ENCODE peak calls at places on chromosomes 4 and X, in seven cellular contexts. D is activated CD4-positive, alpha-beta T cell treated with anti-CD3 and anti-CD28 coated beads, Interleukin-2, amount 50 U/mL, for 1 hour; Z is globus pallidus; A is endothelial cell; G is NCI-H2081; L is PC-3; F is RPMI7951. R is an unnamed sample.

GRCh38 chrX:20267924-20268701 is 1.4 kb upstream of the RPS6KA3 start:
- DNase-seq in D (peak; percentile 6), Z (no peak), A (peak; percentile 21), G (no peak), L (no peak), F (no peak), R (no peak)

GRCh38 chrX:137151403-137151802 is 117.6 kb upstream of the GPR101 start:
- DNase-seq in D (no peak), Z (no peak), A (no peak), G (no peak), L (peak; percentile 13), F (no peak), R (no peak)

GRCh38 chrX:69133561-69134542 is 31.4 kb downstream of the PJA1 start:
- DNase-seq in D (no peak), Z (no peak), A (peak; percentile 47), G (no peak), L (peak; percentile 79), F (peak; percentile 73), R (peak; percentile 41)

GRCh38 chr4:189845145-189845846 is 95.4 kb upstream of the FRG1 start:
- DNase-seq in D (no peak), Z (no peak), A (no peak), G (no peak), L (peak; percentile 2), F (peak; percentile 6), R (no peak)

GRCh38 chrX:154749856-154750255 is 1.0 kb downstream of the GAB3 start:
- DNase-seq in D (no peak), Z (no peak), A (no peak), G (no peak), L (no peak), F (no peak), R (no peak)

GRCh38 chr4:77849278-77849965 is 13.2 kb upstream of the MRPL1 start:
- DNase-seq in D (no peak), Z (no peak), A (no peak), G (no peak), L (no peak), F (no peak), R (no peak)

GRCh38 chr4:186497043-186497442 is 58.3 kb downstream of the MTNR1A start:
- DNase-seq in D (no peak), Z (no peak), A (no peak), G (no peak), L (no peak), F (no peak), R (no peak)

GRCh38 chr4:62117879-62118278 is 917.8 kb downstream of the ADGRL3 start:
- DNase-seq in D (no peak), Z (no peak), A (no peak), G (no peak), L (peak; percentile 15), F (no peak), R (no peak)

GRCh38 chrX:47420967-47421366 is 50.6 kb downstream of the ZNF157 start:
- DNase-seq in D (no peak), Z (no peak), A (no peak), G (no peak), L (no peak), F (no peak), R (no peak)

R was measured in NCI-H2227 treated with DMSO at 0.1 percent for 48 hours.